ENCODE peak calls at places on chromosomes 7 and 10, in six cellular contexts. N is kidney tubule cell, R is GM06990, K is heart right ventricle, X is left colon, P is A549. Z is an unnamed sample.

GRCh38 chr10:116133641-116134040 is 139.4 kb downstream of the GFRA1 start:
- DNase-seq in N (peak; percentile 51), R (no peak), K (no peak), X (no peak), P (no peak), Z (no peak)

GRCh38 chr10:132113766-132114365 is 48.1 kb downstream of the JAKMIP3 start:
- DNase-seq in N (no peak), R (no peak), K (no peak), X (peak; percentile 7), P (no peak), Z (no peak)

GRCh38 chr10:13990918-13991317 is 339.8 kb downstream of the FRMD4A start:
- DNase-seq in N (no peak), R (no peak), K (peak; percentile 58), X (no peak), P (no peak), Z (no peak)

GRCh38 chr10:88113232-88113631 is 249.8 kb downstream of the PTEN start:
- DNase-seq in N (no peak), R (peak; percentile 73), K (peak; percentile 21), X (no peak), P (no peak), Z (no peak)

GRCh38 chr7:3063016-3063753 is 19.5 kb upstream of the CARD11 start:
- DNase-seq in N (no peak), R (no peak), K (no peak), X (peak; percentile 30), P (no peak), Z (no peak)

GRCh38 chr7:45086348-45087065 is 2.3 kb downstream of the NACAD start:
- DNase-seq in N (no peak), R (no peak), K (no peak), X (no peak), P (no peak), Z (no peak)

GRCh38 chr10:97850446-97850845 is 803 bp downstream of the GOLGA7B start:
- DNase-seq in N (no peak), R (no peak), K (no peak), X (no peak), P (no peak), Z (no peak)

GRCh38 chr10:23399701-23400144 is 39.2 kb upstream of the OTUD1 start:
- DNase-seq in N (peak; percentile 75), R (no peak), K (peak; percentile 28), X (no peak), P (no peak), Z (no peak)

GRCh38 chr10:115417585-115418265 is 324.6 kb downstream of the ATRNL1 start:
- DNase-seq in N (peak; percentile 61), R (peak; percentile 2), K (no peak), X (no peak), P (peak; percentile 10), Z (peak; percentile 55)

GRCh38 chr7:120502132-120502531 is 229.2 kb downstream of the KCND2 start:
- DNase-seq in N (no peak), R (no peak), K (no peak), X (no peak), P (no peak), Z (no peak)

GRCh38 chr10:127151981-127152699 is 44.3 kb downstream of the INSYN2A start:
- DNase-seq in N (peak; percentile 67), R (no peak), K (peak; percentile 29), X (no peak), P (no peak), Z (no peak)

GRCh38 chr10:3512263-3512662 is 272.7 kb downstream of the KLF6 start:
- DNase-seq in N (no peak), R (no peak), K (no peak), X (no peak), P (no peak), Z (no peak)

GRCh38 chr7:133429371-133429770 is 176.5 kb downstream of the EXOC4 start:
- DNase-seq in N (no peak), R (no peak), K (no peak), X (no peak), P (no peak), Z (no peak)

GRCh38 chr10:66472156-66472555 is 453.7 kb upstream of the LRRTM3 start:
- DNase-seq in N (no peak), R (no peak), K (no peak), X (no peak), P (no peak), Z (no peak)

GRCh38 chr10:1938317-1938716 is 201.0 kb upstream of the ADARB2 start:
- DNase-seq in N (no peak), R (no peak), K (no peak), X (no peak), P (no peak), Z (no peak)

GRCh38 chr10:111117528-111118277 is 40.9 kb downstream of the ADRA2A start:
- DNase-seq in N (no peak), R (no peak), K (no peak), X (no peak), P (no peak), Z (no peak)

GRCh38 chr7:47145982-47146381 is 435.9 kb downstream of the TNS3 start:
- DNase-seq in N (no peak), R (no peak), K (no peak), X (no peak), P (no peak), Z (no peak)

GRCh38 chr10:77603529-77603927 is 34.1 kb downstream of the KCNMA1 start:
- DNase-seq in N (peak; percentile 36), R (no peak), K (no peak), X (peak; percentile 85), P (no peak), Z (no peak)

GRCh38 chr7:123682690-123683089 is 27.0 kb downstream of the LMOD2 start:
- DNase-seq in N (peak; percentile 68), R (no peak), K (no peak), X (no peak), P (peak; percentile 19), Z (peak; percentile 58)

GRCh38 chr7:117077658-117078057 is 124.4 kb downstream of the ST7 start:
- DNase-seq in N (no peak), R (no peak), K (no peak), X (no peak), P (no peak), Z (no peak)

GRCh38 chr10:26550774-26551526 is 112.8 kb downstream of the APBB1IP start:
- DNase-seq in N (no peak), R (peak; percentile 53), K (no peak), X (no peak), P (no peak), Z (no peak)

GRCh38 chr10:32377458-32378370 is 30.8 kb upstream of the EPC1 start:
- DNase-seq in N (peak; percentile 53), R (peak; percentile 46), K (no peak), X (no peak), P (no peak), Z (peak; percentile 49)

GRCh38 chr10:50326757-50327701 is 75.7 kb upstream of the ASAH2 start:
- DNase-seq in N (peak; percentile 34), R (no peak), K (peak; percentile 19), X (no peak), P (no peak), Z (peak; percentile 28)

GRCh38 chr7:106608664-106609063 is 52.3 kb downstream of the CCDC71L start:
- DNase-seq in N (no peak), R (no peak), K (no peak), X (peak; percentile 76), P (no peak), Z (peak; percentile 6)